ENCODE peak calls at places on chromosomes 1 and 21, in five cellular contexts. G is coronary artery, X is GM13977, A is adrenal gland, E is MCF 10A. L is an unnamed sample.

GRCh38 chr1:170388489-170388888 is 143.5 kb upstream of the GORAB start:
- DNase-seq in G (no peak), X (no peak), A (no peak), E (peak; percentile 24), L (no peak)

GRCh38 chr1:161193561-161194235 is 5.2 kb downstream of the ADAMTS4 start:
- DNase-seq in G (no peak), X (no peak), A (peak; percentile 85), E (no peak), L (no peak)

GRCh38 chr1:111882537-111882936 is 106.9 kb downstream of the KCND3 start:
- DNase-seq in G (no peak), X (no peak), A (no peak), E (no peak), L (no peak)

GRCh38 chr1:63730211-63730610 is 43.6 kb upstream of the ROR1 start:
- DNase-seq in G (no peak), X (no peak), A (no peak), E (no peak), L (peak; percentile 16)

GRCh38 chr1:201756411-201756810 is 72.5 kb upstream of the IPO9 start:
- DNase-seq in G (no peak), X (no peak), A (no peak), E (no peak), L (peak; percentile 80)

GRCh38 chr21:33976082-33976979 is 60.7 kb upstream of the ATP5PO start:
- DNase-seq in G (no peak), X (peak; percentile 59), A (no peak), E (peak; percentile 92), L (peak; percentile 98)

GRCh38 chr1:71948561-71948960 is 333.8 kb downstream of the NEGR1 start:
- DNase-seq in G (no peak), X (no peak), A (no peak), E (no peak), L (no peak)

GRCh38 chr1:234778215-234779159 is 168.5 kb upstream of the IRF2BP2 start:
- DNase-seq in G (peak; percentile 83), X (peak; percentile 31), A (no peak), E (no peak), L (no peak)

GRCh38 chr1:80453775-80454174 is 1347.0 kb upstream of the ADGRL2 start:
- DNase-seq in G (no peak), X (no peak), A (no peak), E (no peak), L (no peak)

GRCh38 chr1:98429851-98430496 is 231.5 kb upstream of the SNX7 start:
- DNase-seq in G (no peak), X (no peak), A (no peak), E (no peak), L (no peak)

GRCh38 chr1:5898266-5898665 is 94.0 kb downstream of the NPHP4 start:
- DNase-seq in G (no peak), X (no peak), A (no peak), E (no peak), L (no peak)

GRCh38 chr1:203028784-203029553 is 2.7 kb downstream of the PPFIA4 start:
- DNase-seq in G (no peak), X (no peak), A (no peak), E (no peak), L (no peak)

GRCh38 chr1:86750530-86750929 is 46.2 kb downstream of the SH3GLB1 start:
- DNase-seq in G (no peak), X (no peak), A (no peak), E (no peak), L (no peak)

GRCh38 chr1:157948547-157949152 is 44.8 kb upstream of the KIRREL1 start:
- DNase-seq in G (no peak), X (peak; percentile 24), A (no peak), E (peak; percentile 65), L (peak; percentile 19)

GRCh38 chr1:223714849-223715709 is 2.7 kb downstream of the CAPN2 start:
- DNase-seq in G (no peak), X (no peak), A (peak; percentile 85), E (peak; percentile 100), L (peak; percentile 87)

GRCh38 chr1:8329858-8330257 is 11.9 kb downstream of the SLC45A1 start:
- DNase-seq in G (no peak), X (no peak), A (no peak), E (no peak), L (no peak)

GRCh38 chr1:8330271-8331125 is 12.6 kb downstream of the SLC45A1 start:
- DNase-seq in G (no peak), X (no peak), A (no peak), E (no peak), L (no peak)

GRCh38 chr1:8326265-8326664 is 8.4 kb downstream of the SLC45A1 start:
- DNase-seq in G (no peak), X (no peak), A (no peak), E (no peak), L (no peak)

GRCh38 chr1:8328271-8328670 is 10.4 kb downstream of the SLC45A1 start:
- DNase-seq in G (no peak), X (no peak), A (no peak), E (no peak), L (no peak)

DNA sequence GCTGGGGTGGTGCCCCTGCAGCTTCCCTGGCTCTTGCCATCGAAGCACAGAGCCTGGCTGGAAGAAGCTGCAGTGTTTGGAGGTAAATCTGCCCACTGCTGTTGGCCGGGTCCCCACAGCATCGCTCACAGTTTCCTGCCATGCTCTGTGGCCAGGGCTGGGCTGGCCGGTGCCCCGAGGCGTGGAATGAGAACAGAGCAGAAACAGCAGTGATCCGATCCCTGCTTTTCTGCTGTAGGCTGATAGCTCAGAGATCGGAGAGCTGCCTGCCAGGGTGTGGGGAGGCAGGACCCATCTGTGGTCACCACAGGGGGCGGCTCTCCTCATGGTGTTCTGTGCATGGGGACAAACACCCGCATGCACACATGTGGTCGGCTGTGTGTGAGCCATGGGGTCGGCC is 11.5 kb downstream of the SLC45A1 start:
- DNase-seq in G (no peak), X (no peak), A (no peak), E (no peak), L (no peak)
- TF ChIP-seq CTCF in G (no peak), X (no peak), A (no peak), E (no peak), L (no peak)

GRCh38 chr1:51088474-51088873 is 13.6 kb upstream of the C1orf185 start:
- DNase-seq in G (no peak), X (peak; percentile 28), A (no peak), E (peak; percentile 14), L (no peak)
- TF ChIP-seq CTCF in G (no peak), X (peak; percentile 44), A (no peak), E (peak; percentile 30), L (peak; percentile 57)

DNA sequence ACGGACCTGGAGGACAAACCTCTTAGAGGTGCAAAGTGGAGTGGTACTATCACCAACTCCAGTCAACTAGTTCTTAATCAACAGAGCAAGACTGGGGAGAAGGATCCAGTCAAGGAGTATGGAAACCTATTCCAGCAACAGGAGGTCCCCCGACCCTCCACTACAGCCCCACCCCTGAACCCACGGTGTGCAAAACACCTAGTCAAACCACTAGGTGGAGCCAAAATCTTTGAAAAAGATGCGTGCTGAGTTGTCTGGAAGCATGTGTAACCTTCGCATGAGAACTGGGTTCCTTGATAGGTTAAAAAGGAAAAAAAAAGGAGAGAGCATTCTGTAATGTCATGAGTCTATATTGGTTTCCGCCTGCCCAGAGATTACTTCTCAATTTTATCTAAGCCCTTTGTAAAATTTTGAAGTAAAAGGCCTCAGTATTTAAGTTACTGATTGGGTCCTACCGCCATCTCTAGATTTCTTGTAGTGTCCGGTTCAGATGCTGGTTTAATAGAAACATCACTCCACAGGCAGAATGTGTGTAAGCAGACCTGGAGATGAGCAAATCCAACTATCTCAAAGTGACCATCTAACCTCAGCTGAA is 81.9 kb upstream of the HAO2 start:
- DNase-seq in G (no peak), X (peak; percentile 49), A (peak; percentile 26), E (peak; percentile 70), L (peak; percentile 16)
- TF ChIP-seq CTCF in G (no peak), X (peak; percentile 66), A (peak; percentile 42), E (peak; percentile 60), L (peak; percentile 79)

GRCh38 chr1:3898994-3899775 is 887 bp downstream of the C1orf174 start:
- DNase-seq in G (no peak), X (no peak), A (no peak), E (no peak), L (no peak)
- TF ChIP-seq CTCF in G (no peak), X (peak; percentile 14), A (no peak), E (no peak), L (peak; percentile 51)

GRCh38 chr1:189697113-189697512 is 780.6 kb downstream of the BRINP3 start:
- DNase-seq in G (no peak), X (no peak), A (no peak), E (no peak), L (no peak)

GRCh38 chr1:189696297-189696696 is 781.4 kb downstream of the BRINP3 start:
- DNase-seq in G (no peak), X (no peak), A (no peak), E (no peak), L (no peak)

DNA sequence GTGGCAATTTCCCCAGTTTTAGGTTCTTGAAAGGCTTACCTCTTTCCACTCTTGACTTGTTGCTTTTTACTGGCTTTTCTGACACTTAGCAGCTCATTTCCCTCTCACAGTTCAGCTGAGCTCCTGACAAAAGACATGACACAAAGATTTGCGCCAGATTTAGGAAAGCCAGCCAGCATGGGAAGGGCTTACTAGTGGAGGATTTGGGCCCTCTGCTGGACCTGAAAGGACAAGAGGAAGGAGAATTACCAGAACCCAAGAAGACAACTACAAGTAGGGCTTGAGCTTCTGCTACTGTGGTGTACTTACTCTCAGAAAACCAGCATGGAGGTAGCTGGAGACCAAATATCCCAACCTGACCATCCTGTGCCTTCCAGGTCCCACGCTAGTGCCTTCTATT is 784.5 kb downstream of the BRINP3 start:
- DNase-seq in G (no peak), X (no peak), A (no peak), E (peak; percentile 16), L (no peak)
- TF ChIP-seq CTCF in G (no peak), X (no peak), A (no peak), E (no peak), L (no peak)

GRCh38 chr1:41416552-41417334 is 55.5 kb downstream of the FOXO6 start:
- DNase-seq in G (peak; percentile 81), X (peak; percentile 84), A (peak; percentile 70), E (peak; percentile 74), L (peak; percentile 56)

GRCh38 chr1:41416081-41416480 is 54.8 kb downstream of the FOXO6 start:
- DNase-seq in G (no peak), X (no peak), A (no peak), E (no peak), L (no peak)

GRCh38 chr1:41417746-41418145 is 56.5 kb downstream of the FOXO6 start:
- DNase-seq in G (no peak), X (no peak), A (no peak), E (no peak), L (no peak)

GRCh38 chr1:41418868-41419583 is 57.8 kb downstream of the FOXO6 start:
- DNase-seq in G (peak; percentile 95), X (no peak), A (peak; percentile 90), E (peak; percentile 92), L (peak; percentile 88)

GRCh38 chr1:41417335-41417682 is 56.1 kb downstream of the FOXO6 start:
- DNase-seq in G (no peak), X (no peak), A (no peak), E (no peak), L (no peak)
- TF ChIP-seq CTCF in G (no peak), X (peak; percentile 8), A (no peak), E (no peak), L (peak; percentile 46)